ENCODE peak calls at places on chromosomes 6 and 20, in six cellular contexts. A is GM23338, B is Panc1, U is SK-N-SH, N is stomach, S is transverse colon. M is an unnamed sample.

GRCh38 chr20:21512634-21513180 is 1.2 kb downstream of the NKX2-2 start:
- DNase-seq in N (no peak), U (peak), S (no peak), B (no peak), A (no peak), M (no peak)

GRCh38 chr6:32517654-32518445 is 12.2 kb downstream of the HLA-DRB5 start:
- DNase-seq in A (no peak), U (no peak), B (no peak), N (no peak), S (no peak), M (no peak)

GRCh38 chr6:138588805-138589434 is 89.6 kb upstream of the NHSL1 start:
- DNase-seq in S (peak), A (peak), N (peak), B (peak), U (peak), M (peak)

GRCh38 chr6:43308101-43308989 is at the start of gene CRIP3:
- DNase-seq in B (peak), S (peak), A (peak), U (no peak), N (peak), M (peak)

GRCh38 chr20:19524691-19525090 is 233.4 kb upstream of the RIN2 start:
- DNase-seq in N (no peak), S (no peak), B (no peak), A (no peak), U (no peak), M (no peak)

GRCh38 chr6:340181-340955 is 48.1 kb downstream of the DUSP22 start:
- DNase-seq in N (no peak), A (no peak), S (no peak), B (no peak), U (no peak), M (no peak)

GRCh38 chr6:2182251-2182650 is 63.2 kb downstream of the GMDS start:
- DNase-seq in B (no peak), N (no peak), A (no peak), U (no peak), S (no peak), M (no peak)

GRCh38 chr20:57439432-57439831 is 48.2 kb downstream of the RBM38 start:
- DNase-seq in B (no peak), S (peak), U (no peak), A (no peak), N (peak), M (peak)

GRCh38 chr6:31001489-31001888 is 8.8 kb upstream of the MUC22 start:
- DNase-seq in A (no peak), N (no peak), B (no peak), S (no peak), U (no peak), M (no peak)

GRCh38 chr6:142700676-142701185 is 244.2 kb downstream of the HIVEP2 start:
- DNase-seq in B (no peak), S (no peak), A (no peak), N (no peak), U (no peak), M (no peak)

GRCh38 chr6:142700032-142700431 is 244.9 kb downstream of the HIVEP2 start:
- DNase-seq in B (no peak), S (no peak), N (no peak), A (no peak), U (no peak), M (no peak)

GRCh38 chr6:142699391-142699790 is 245.6 kb downstream of the HIVEP2 start:
- DNase-seq in A (no peak), U (no peak), B (no peak), N (no peak), S (no peak), M (no peak)

GRCh38 chr6:142705054-142705453 is 239.9 kb downstream of the HIVEP2 start:
- DNase-seq in N (no peak), U (no peak), B (no peak), A (no peak), S (no peak), M (no peak)

DNA sequence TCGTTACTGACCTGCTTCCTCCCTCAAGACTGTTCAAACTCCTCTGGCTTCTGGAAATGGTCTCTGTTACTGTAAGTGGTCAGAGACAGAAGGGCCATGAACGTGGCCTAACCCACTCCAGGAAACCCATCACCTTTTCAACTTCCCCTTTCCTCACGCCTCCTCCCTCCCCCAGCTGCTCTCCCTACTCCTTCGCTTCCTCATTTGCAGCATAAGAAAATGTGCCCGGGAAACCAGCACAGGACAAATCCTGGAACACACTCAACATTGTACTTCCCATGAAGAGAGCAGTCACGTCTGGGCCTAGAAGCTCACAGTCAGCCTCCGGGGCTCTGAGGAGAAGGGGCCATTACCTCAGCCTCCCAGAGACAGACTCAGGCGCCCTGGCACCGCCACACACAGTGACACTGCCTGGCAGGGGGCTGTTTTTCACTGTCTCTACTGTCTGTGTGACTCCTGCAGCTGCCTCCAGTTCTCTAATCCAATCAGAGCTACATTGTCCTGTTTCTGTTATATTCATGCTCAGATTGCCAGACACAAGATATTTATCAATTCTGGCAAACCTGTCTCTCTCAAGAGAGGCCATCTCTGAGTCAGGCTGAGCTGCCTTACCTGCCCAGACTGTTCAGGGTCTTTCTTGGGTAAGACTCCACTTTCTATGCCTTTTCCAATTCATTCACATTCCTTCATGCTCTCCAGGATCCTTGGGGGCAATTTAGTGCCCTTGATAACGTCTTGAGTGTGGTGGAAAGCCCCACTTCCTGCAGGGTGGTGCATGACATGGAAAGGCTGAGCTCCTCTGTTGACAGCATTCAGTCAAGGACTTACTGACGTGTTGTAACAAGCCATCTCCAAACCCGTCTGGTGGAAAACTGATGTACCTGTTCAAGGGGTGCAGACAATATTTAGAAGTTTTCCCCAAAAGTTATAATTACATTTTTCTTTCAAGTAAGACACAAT is 242.2 kb downstream of the HIVEP2 start:
- DNase-seq in S (peak), U (peak), A (peak), B (no peak), N (no peak), M (peak)
- TF ChIP-seq POLR2AphosphoS5 in S (no peak), U (no peak), A (no peak), B (no peak), N (no peak), M (peak)

GRCh38 chr6:7742214-7742613 is 16.3 kb downstream of the BMP6 start:
- DNase-seq in N (no peak), S (no peak), U (no peak), B (no peak), A (no peak), M (no peak)
- TF ChIP-seq POLR2AphosphoS5 in N (no peak), S (no peak), U (no peak), B (no peak), A (no peak), M (no peak)

DNA sequence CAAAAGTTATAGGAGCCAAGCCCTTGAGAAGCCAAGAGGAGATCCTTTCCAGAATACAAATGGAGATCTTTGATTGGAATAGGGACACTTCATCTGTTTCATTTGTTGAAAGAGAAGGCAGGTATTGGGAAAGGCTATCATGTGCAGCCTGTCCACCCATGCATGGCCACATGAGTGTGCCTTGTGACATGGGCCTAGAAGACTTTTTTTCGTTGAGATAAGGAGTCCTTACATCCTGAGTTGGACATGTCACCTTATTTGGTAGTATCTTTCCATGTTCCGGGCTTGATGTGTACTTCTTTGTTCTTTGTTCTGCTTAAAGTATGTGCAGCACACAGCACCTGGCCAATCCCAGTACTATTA is 42.1 kb upstream of the SYNCRIP start:
- DNase-seq in N (no peak), U (no peak), B (no peak), A (no peak), S (no peak), M (no peak)
- TF ChIP-seq POLR2AphosphoS5 in N (no peak), U (no peak), B (no peak), A (no peak), S (no peak), M (no peak)

GRCh38 chr6:3195695-3196497 is 31.6 kb downstream of the TUBB2B start:
- DNase-seq in N (no peak), B (no peak), U (peak), A (peak), S (no peak), M (no peak)
- TF ChIP-seq POLR2AphosphoS5 in N (no peak), B (no peak), U (no peak), A (no peak), S (no peak), M (no peak)

DNA sequence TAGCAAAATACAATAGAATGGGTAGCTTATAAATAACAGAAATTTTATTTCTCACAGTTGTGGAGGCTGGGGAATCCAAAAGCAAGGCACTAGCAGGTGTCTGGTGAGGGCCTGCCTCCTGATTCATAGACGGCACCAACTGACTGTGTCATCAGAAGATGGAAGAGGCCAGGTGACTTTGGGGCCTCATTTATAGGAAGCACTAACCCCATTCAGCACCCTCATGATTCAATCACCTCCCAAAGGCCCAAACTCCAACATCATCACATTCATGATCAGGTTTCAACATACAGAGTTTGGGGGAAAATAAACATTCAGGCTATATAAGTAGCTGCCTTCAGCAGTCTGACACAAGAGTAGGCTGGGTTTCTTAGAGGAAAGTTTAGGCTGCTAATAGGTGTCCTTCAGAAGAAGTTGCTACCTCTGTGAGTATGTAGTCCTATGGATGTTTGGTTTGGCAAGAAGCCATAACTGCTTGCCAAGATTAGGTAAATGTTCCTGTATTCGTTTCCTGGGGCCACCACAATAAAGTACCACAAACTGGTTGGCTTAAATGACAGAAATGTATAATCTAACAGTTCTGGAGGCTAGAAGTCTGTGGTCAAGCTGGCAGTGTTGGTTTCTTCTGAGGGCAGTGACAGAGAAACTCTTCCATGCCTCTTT is 48.8 kb downstream of the NT5E start:
- DNase-seq in A (no peak), U (no peak), N (no peak), S (no peak), B (no peak), M (no peak)
- TF ChIP-seq POLR2AphosphoS5 in A (no peak), U (no peak), N (no peak), S (peak), B (no peak), M (no peak)

DNA sequence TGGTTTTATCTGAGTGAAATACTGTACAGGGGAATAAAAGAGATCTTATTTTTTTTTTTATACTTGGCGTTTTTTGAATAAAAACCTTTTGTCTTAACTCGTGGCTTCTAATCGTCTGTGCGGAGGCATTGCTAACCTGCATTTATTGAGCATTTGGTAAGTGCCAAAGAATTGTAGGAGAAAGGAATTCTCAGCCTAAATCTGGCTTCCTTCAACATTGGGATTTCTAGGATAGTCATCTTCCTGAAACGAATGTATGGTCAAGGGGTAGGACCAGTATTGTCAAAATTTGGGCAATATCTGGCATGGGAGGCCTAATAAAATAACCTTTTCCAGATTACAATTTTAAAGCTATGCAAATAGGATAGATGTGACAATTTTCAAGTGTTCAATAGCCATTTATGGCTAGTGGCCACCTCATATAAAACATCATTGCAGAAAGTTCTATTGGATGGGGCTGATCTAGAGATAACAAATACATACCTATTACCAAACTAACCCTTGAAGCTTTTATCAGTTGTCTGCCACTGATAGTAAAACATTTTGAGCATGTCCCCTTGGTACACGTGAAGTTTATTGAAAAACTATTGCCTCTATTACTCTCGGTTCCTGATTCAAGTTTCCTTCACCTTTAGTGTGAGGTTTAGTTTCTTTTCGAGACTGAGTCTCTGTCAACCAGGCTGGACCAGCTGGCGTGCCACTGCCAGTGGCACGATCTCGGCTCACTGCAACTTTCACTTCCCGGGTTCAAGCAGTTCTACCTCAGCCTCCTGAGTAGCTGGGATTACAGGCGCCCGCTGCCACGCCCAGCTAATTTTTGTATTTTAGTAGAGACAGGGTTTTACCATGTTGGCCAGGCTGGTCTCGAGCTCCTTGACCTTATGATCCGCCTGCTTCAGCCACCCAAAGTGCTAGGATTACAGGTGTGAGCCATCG is 5.6 kb downstream of the PIM1 start:
- DNase-seq in A (peak), S (peak), N (no peak), U (no peak), B (no peak), M (no peak)
- TF ChIP-seq POLR2AphosphoS5 in A (no peak), S (peak), N (no peak), U (no peak), B (no peak), M (no peak)

GRCh38 chr20:54170026-54170471 is 3.7 kb downstream of the CYP24A1 start:
- DNase-seq in B (no peak), A (no peak), S (no peak), U (no peak), N (no peak), M (no peak)
- TF ChIP-seq POLR2AphosphoS5 in B (no peak), A (no peak), S (no peak), U (no peak), N (no peak), M (no peak)

GRCh38 chr6:21588812-21589811 is 4.4 kb upstream of the SOX4 start:
- DNase-seq in A (peak), B (no peak), U (peak), N (peak), S (peak), M (peak)
- TF ChIP-seq POLR2AphosphoS5 in A (no peak), B (peak), U (no peak), N (no peak), S (peak), M (peak)

GRCh38 chr20:38386852-38387251 is 40.6 kb downstream of the LBP start:
- DNase-seq in A (no peak), S (no peak), B (no peak), U (no peak), N (no peak), M (no peak)
- TF ChIP-seq POLR2AphosphoS5 in A (no peak), S (no peak), B (no peak), U (no peak), N (no peak), M (no peak)

GRCh38 chr20:50296450-50297375 is 106.1 kb downstream of the CEBPB start:
- DNase-seq in B (no peak), U (no peak), A (no peak), S (no peak), N (no peak), M (no peak)

GRCh38 chr20:50297498-50298348 is 107.1 kb downstream of the CEBPB start:
- DNase-seq in U (no peak), B (no peak), S (no peak), N (no peak), A (no peak), M (no peak)

GRCh38 chr20:50295345-50295744 is 104.7 kb downstream of the CEBPB start:
- DNase-seq in N (no peak), S (no peak), B (no peak), A (no peak), U (no peak), M (no peak)

GRCh38 chr20:50294164-50295088 is 103.8 kb downstream of the CEBPB start:
- DNase-seq in A (no peak), U (no peak), S (no peak), B (no peak), N (no peak), M (no peak)

DNA sequence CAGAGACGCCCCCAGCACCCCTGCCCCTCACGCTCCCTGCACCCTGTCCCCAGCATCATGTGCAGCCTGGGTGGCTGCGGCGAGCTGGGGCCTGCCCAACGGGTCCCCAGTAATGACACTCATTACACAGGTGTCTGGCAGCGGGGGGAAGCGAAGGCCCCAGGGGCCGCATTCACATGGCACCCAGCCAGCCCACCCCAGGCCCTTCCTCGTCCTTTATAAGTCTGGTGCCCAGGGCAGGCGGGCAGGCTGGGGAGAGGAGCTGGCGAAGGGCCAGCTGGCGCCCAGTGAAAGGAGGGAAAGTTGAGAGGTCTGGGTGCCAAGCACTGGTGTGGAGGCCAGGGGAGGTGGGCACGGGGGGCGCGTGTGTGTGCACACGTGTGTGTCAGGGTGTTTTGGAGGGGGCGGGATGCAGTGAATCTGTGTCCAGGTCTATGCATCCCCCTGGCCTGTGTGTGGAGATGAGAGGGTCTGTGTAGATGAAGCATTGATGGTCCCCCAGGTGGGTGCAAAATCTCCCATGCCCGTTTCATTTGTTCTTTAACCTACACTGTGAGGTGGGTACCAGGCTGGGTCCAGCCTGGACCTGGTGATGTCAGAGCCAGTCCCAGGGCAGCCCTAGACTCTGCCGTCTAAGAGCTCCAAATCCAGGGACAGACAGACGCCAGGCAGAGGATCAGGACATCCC is 105.3 kb downstream of the CEBPB start:
- DNase-seq in B (no peak), A (no peak), U (peak), N (peak), S (no peak), M (peak)
- TF ChIP-seq POLR2AphosphoS5 in B (no peak), A (no peak), U (no peak), N (no peak), S (no peak), M (no peak)